ENCODE peak calls at places on chromosome 4, in nine cellular contexts. A is T-helper 2 cell; M is neural crest cell; D is stimulated activated CD4-positive, alpha-beta T cell treated with anti-CD3 and anti-CD28 coated beads, TNF-alpha, amount 100 ng/mL, for 1 hour; L is NCI-H460; K is nephron progenitor cell; V is Caco-2; W is stimulated activated CD8-positive, alpha-beta memory T cell treated with anti-CD3 and anti-CD28 coated beads, Interleukin-15, amount 100 ng/mL, for 24 hours; C is NCI-H1694. Y is an unnamed sample.

GRCh38 chr4:37517326-37517725 is 168.8 kb downstream of the RELL1 start:
- DNase-seq in A (no peak), M (no peak), D (no peak), L (no peak), K (no peak), V (no peak), W (no peak), C (no peak), Y (no peak)

GRCh38 chr4:17817027-17817426 is 6.2 kb downstream of the NCAPG start:
- DNase-seq in A (no peak), M (no peak), D (no peak), L (peak), K (no peak), V (peak), W (no peak), C (peak), Y (no peak)

GRCh38 chr4:5462896-5463295 is 245.5 kb downstream of the EVC2 start:
- DNase-seq in A (no peak), M (no peak), D (no peak), L (no peak), K (no peak), V (no peak), W (no peak), C (no peak), Y (no peak)

GRCh38 chr4:13313856-13314255 is 170.3 kb downstream of the RAB28 start:
- DNase-seq in A (no peak), M (no peak), D (no peak), L (no peak), K (no peak), V (no peak), W (no peak), C (no peak), Y (no peak)

GRCh38 chr4:144366425-144366824 is 225.9 kb upstream of the GYPA start:
- DNase-seq in A (no peak), M (no peak), D (no peak), L (no peak), K (no peak), V (no peak), W (no peak), C (no peak), Y (no peak)

GRCh38 chr4:82780398-82781231 is 18.0 kb downstream of the SCD5 start:
- DNase-seq in A (no peak), M (no peak), D (no peak), L (no peak), K (no peak), V (no peak), W (no peak), C (peak), Y (peak)

GRCh38 chr4:66590488-66591215 is 920.4 kb upstream of the EPHA5 start:
- DNase-seq in A (no peak), M (no peak), D (no peak), L (no peak), K (no peak), V (no peak), W (no peak), C (no peak), Y (no peak)

GRCh38 chr4:55087016-55087929 is 38.1 kb downstream of the KDR start:
- DNase-seq in A (no peak), M (no peak), D (no peak), L (no peak), K (no peak), V (no peak), W (no peak), C (no peak), Y (no peak)

GRCh38 chr4:1234296-1234695 is 14.6 kb downstream of the CTBP1 start:
- DNase-seq in A (no peak), M (no peak), D (no peak), L (no peak), K (no peak), V (no peak), W (no peak), C (no peak), Y (no peak)

GRCh38 chr4:152920768-152921167 is 15.4 kb upstream of the FHDC1 start:
- DNase-seq in A (no peak), M (peak), D (no peak), L (no peak), K (no peak), V (peak), W (no peak), C (no peak), Y (no peak)

GRCh38 chr4:185506422-185506821 is 28.9 kb downstream of the PDLIM3 start:
- DNase-seq in A (no peak), M (no peak), D (no peak), L (no peak), K (no peak), V (no peak), W (no peak), C (no peak), Y (no peak)

GRCh38 chr4:153973942-153974341 is 185.1 kb upstream of the SFRP2 start:
- DNase-seq in A (no peak), M (no peak), D (no peak), L (no peak), K (no peak), V (no peak), W (no peak), C (no peak), Y (no peak)

GRCh38 chr4:166134285-166134684 is 261.2 kb downstream of the TLL1 start:
- DNase-seq in A (no peak), M (no peak), D (no peak), L (no peak), K (no peak), V (no peak), W (no peak), C (no peak), Y (no peak)

GRCh38 chr4:185238750-185239149 is 29.4 kb downstream of the SNX25 start:
- DNase-seq in A (no peak), M (no peak), D (no peak), L (no peak), K (no peak), V (no peak), W (no peak), C (no peak), Y (no peak)

GRCh38 chr4:173651651-173652282 is 121.7 kb upstream of the HAND2 start:
- DNase-seq in A (no peak), M (no peak), D (no peak), L (no peak), K (no peak), V (no peak), W (no peak), C (no peak), Y (no peak)

GRCh38 chr4:141131738-141132688 is 1.3 kb downstream of the RNF150 start:
- DNase-seq in A (no peak), M (peak), D (no peak), L (no peak), K (peak), V (no peak), W (no peak), C (no peak), Y (no peak)

GRCh38 chr4:155787113-155787710 is 28.4 kb downstream of the GUCY1B1 start:
- DNase-seq in A (no peak), M (peak), D (no peak), L (peak), K (peak), V (peak), W (no peak), C (peak), Y (peak)

GRCh38 chr4:57614533-57614932 is 504.3 kb upstream of the IGFBP7 start:
- DNase-seq in A (no peak), M (no peak), D (no peak), L (no peak), K (no peak), V (no peak), W (no peak), C (no peak), Y (no peak)

GRCh38 chr4:72971572-72971971 is 97.9 kb downstream of the COX18 start:
- DNase-seq in A (no peak), M (no peak), D (no peak), L (no peak), K (no peak), V (no peak), W (no peak), C (no peak), Y (peak)

GRCh38 chr4:48332661-48333060 is 8.7 kb upstream of the SLAIN2 start:
- DNase-seq in A (no peak), M (no peak), D (no peak), L (no peak), K (no peak), V (no peak), W (no peak), C (no peak), Y (no peak)

GRCh38 chr4:145069361-145069760 is 28.6 kb downstream of the ANAPC10 start:
- DNase-seq in A (no peak), M (no peak), D (no peak), L (no peak), K (no peak), V (no peak), W (no peak), C (no peak), Y (no peak)

GRCh38 chr4:172851534-172851933 is 317.1 kb upstream of the GALNT7 start:
- DNase-seq in A (no peak), M (no peak), D (no peak), L (no peak), K (no peak), V (no peak), W (no peak), C (no peak), Y (no peak)

GRCh38 chr4:38572798-38573197 is 91.2 kb upstream of the KLF3 start:
- DNase-seq in A (no peak), M (no peak), D (no peak), L (no peak), K (no peak), V (no peak), W (no peak), C (no peak), Y (no peak)

GRCh38 chr4:89336818-89337395 is 29.3 kb upstream of the GPRIN3 start:
- DNase-seq in A (no peak), M (no peak), D (no peak), L (no peak), K (no peak), V (no peak), W (no peak), C (no peak), Y (no peak)

GRCh38 chr4:112557676-112558411 is 41.9 kb upstream of the NEUROG2 start:
- DNase-seq in A (no peak), M (no peak), D (no peak), L (no peak), K (no peak), V (no peak), W (no peak), C (no peak), Y (no peak)

GRCh38 chr4:532588-533317 is 33.7 kb downstream of the PIGG start:
- DNase-seq in A (no peak), M (no peak), D (no peak), L (peak), K (no peak), V (no peak), W (no peak), C (no peak), Y (no peak)

GRCh38 chr4:25810815-25811690 is 51.7 kb downstream of the SEL1L3 start:
- DNase-seq in A (no peak), M (no peak), D (no peak), L (no peak), K (no peak), V (no peak), W (no peak), C (no peak), Y (no peak)

GRCh38 chr4:98341309-98341708 is 80.1 kb downstream of the RAP1GDS1 start:
- DNase-seq in A (no peak), M (no peak), D (no peak), L (no peak), K (no peak), V (no peak), W (no peak), C (peak), Y (no peak)

GRCh38 chr4:85018983-85019382 is 52.5 kb upstream of the WDFY3 start:
- DNase-seq in A (no peak), M (no peak), D (no peak), L (no peak), K (no peak), V (no peak), W (no peak), C (no peak), Y (no peak)

GRCh38 chr4:184282251-184282713 is 64.6 kb upstream of the ENPP6 start:
- DNase-seq in A (peak), M (no peak), D (peak), L (no peak), K (no peak), V (no peak), W (no peak), C (no peak), Y (no peak)

GRCh38 chr4:14178421-14178820 is 550.9 kb upstream of the BOD1L1 start:
- DNase-seq in A (no peak), M (no peak), D (no peak), L (no peak), K (no peak), V (no peak), W (no peak), C (no peak), Y (peak)

GRCh38 chr4:169249214-169249973 is 21.4 kb downstream of the SH3RF1 start:
- DNase-seq in A (no peak), M (no peak), D (no peak), L (no peak), K (no peak), V (peak), W (no peak), C (no peak), Y (no peak)

GRCh38 chr4:6269400-6269650 is 325 bp upstream of the WFS1 start:
- DNase-seq in A (no peak), M (no peak), D (no peak), L (no peak), K (no peak), V (no peak), W (no peak), C (no peak), Y (no peak)

GRCh38 chr4:53196872-53197759 is 168.7 kb downstream of the SCFD2 start:
- DNase-seq in A (no peak), M (no peak), D (no peak), L (peak), K (peak), V (peak), W (no peak), C (peak), Y (no peak)

GRCh38 chr4:4659871-4660651 is 118.2 kb upstream of the STX18 start:
- DNase-seq in A (no peak), M (no peak), D (no peak), L (peak), K (no peak), V (no peak), W (no peak), C (no peak), Y (peak)